ENCODE peak calls at places on chromosome 18, in five cellular contexts. One of them, this sample, is unnamed.

GRCh38 chr18:49030692-49031443 is 80.1 kb upstream of the SMAD7 start:
- DNase-seq in epithelial cell of esophagus: no peak
- DNase-seq in HepG2: no peak
- DNase-seq in cardiac muscle cell: no peak
- DNase-seq in Peyer's patch: no peak
- DNase-seq in this sample: no peak

GRCh38 chr18:43422483-43422882 is 145.2 kb upstream of the SYT4 start:
- DNase-seq in Peyer's patch: no peak
- DNase-seq in cardiac muscle cell: peak
- DNase-seq in HepG2: no peak
- DNase-seq in epithelial cell of esophagus: peak
- DNase-seq in this sample: no peak

GRCh38 chr18:49161627-49162026 is 210.9 kb upstream of the SMAD7 start:
- DNase-seq in Peyer's patch: no peak
- DNase-seq in HepG2: no peak
- DNase-seq in epithelial cell of esophagus: no peak
- DNase-seq in cardiac muscle cell: no peak
- DNase-seq in this sample: no peak

GRCh38 chr18:21910906-21911305 is 170.3 kb downstream of the MIB1 start:
- DNase-seq in HepG2: no peak
- DNase-seq in Peyer's patch: no peak
- DNase-seq in epithelial cell of esophagus: no peak
- DNase-seq in cardiac muscle cell: no peak
- DNase-seq in this sample: no peak

GRCh38 chr18:21904856-21905255 is 164.3 kb downstream of the MIB1 start:
- DNase-seq in Peyer's patch: no peak
- DNase-seq in epithelial cell of esophagus: no peak
- DNase-seq in HepG2: no peak
- DNase-seq in cardiac muscle cell: no peak
- DNase-seq in this sample: no peak

GRCh38 chr18:49529596-49529995 is 32.3 kb upstream of the LIPG start:
- DNase-seq in epithelial cell of esophagus: no peak
- DNase-seq in cardiac muscle cell: no peak
- DNase-seq in Peyer's patch: no peak
- DNase-seq in HepG2: no peak
- DNase-seq in this sample: no peak

GRCh38 chr18:41324934-41325333 is 630.1 kb upstream of the PIK3C3 start:
- DNase-seq in Peyer's patch: no peak
- DNase-seq in HepG2: no peak
- DNase-seq in epithelial cell of esophagus: peak
- DNase-seq in cardiac muscle cell: no peak
- DNase-seq in this sample: no peak

GRCh38 chr18:26386002-26386401 is 159.8 kb downstream of the TAF4B start:
- DNase-seq in epithelial cell of esophagus: peak
- DNase-seq in HepG2: peak
- DNase-seq in Peyer's patch: no peak
- DNase-seq in cardiac muscle cell: peak
- DNase-seq in this sample: no peak

GRCh38 chr18:45521777-45522176 is 93.5 kb upstream of the SLC14A2 start:
- DNase-seq in epithelial cell of esophagus: peak
- DNase-seq in HepG2: no peak
- DNase-seq in Peyer's patch: no peak
- DNase-seq in cardiac muscle cell: no peak
- DNase-seq in this sample: no peak

GRCh38 chr18:31302991-31303390 is 15.0 kb upstream of the DSG1 start:
- DNase-seq in cardiac muscle cell: no peak
- DNase-seq in epithelial cell of esophagus: peak
- DNase-seq in HepG2: peak
- DNase-seq in Peyer's patch: no peak
- DNase-seq in this sample: no peak

GRCh38 chr18:8303151-8303770 is 306.0 kb upstream of the RAB12 start:
- DNase-seq in Peyer's patch: no peak
- DNase-seq in epithelial cell of esophagus: no peak
- DNase-seq in HepG2: no peak
- DNase-seq in cardiac muscle cell: no peak
- DNase-seq in this sample: no peak

GRCh38 chr18:80136679-80137078 is 27.6 kb downstream of the ADNP2 start:
- DNase-seq in Peyer's patch: no peak
- DNase-seq in cardiac muscle cell: no peak
- DNase-seq in epithelial cell of esophagus: no peak
- DNase-seq in HepG2: no peak
- DNase-seq in this sample: no peak

GRCh38 chr18:36828630-36829361 is at the start of the genes KIAA1328 and TPGS2:
- DNase-seq in HepG2: peak
- DNase-seq in Peyer's patch: peak
- DNase-seq in cardiac muscle cell: peak
- DNase-seq in epithelial cell of esophagus: peak
- DNase-seq in this sample: peak

GRCh38 chr18:13165636-13166423 is 52.7 kb upstream of the LDLRAD4 start:
- DNase-seq in cardiac muscle cell: no peak
- DNase-seq in HepG2: no peak
- DNase-seq in epithelial cell of esophagus: no peak
- DNase-seq in Peyer's patch: no peak
- DNase-seq in this sample: no peak

GRCh38 chr18:37524546-37525301 is 40.9 kb downstream of the CELF4 start:
- DNase-seq in HepG2: no peak
- DNase-seq in cardiac muscle cell: peak
- DNase-seq in Peyer's patch: no peak
- DNase-seq in epithelial cell of esophagus: no peak
- DNase-seq in this sample: no peak

GRCh38 chr18:56913970-56914369 is 232.9 kb upstream of the BOD1L2 start:
- DNase-seq in HepG2: no peak
- DNase-seq in epithelial cell of esophagus: no peak
- DNase-seq in Peyer's patch: no peak
- DNase-seq in cardiac muscle cell: no peak
- DNase-seq in this sample: no peak

GRCh38 chr18:59715966-59716369 is 18.7 kb upstream of the CCBE1 start:
- DNase-seq in Peyer's patch: no peak
- DNase-seq in cardiac muscle cell: no peak
- DNase-seq in epithelial cell of esophagus: peak
- DNase-seq in HepG2: no peak
- DNase-seq in this sample: no peak

GRCh38 chr18:7512326-7512725 is 54.8 kb upstream of the PTPRM start:
- DNase-seq in HepG2: no peak
- DNase-seq in Peyer's patch: no peak
- DNase-seq in cardiac muscle cell: no peak
- DNase-seq in epithelial cell of esophagus: peak
- DNase-seq in this sample: no peak

GRCh38 chr18:47203626-47204464 is 27.7 kb upstream of the IER3IP1 start:
- DNase-seq in HepG2: no peak
- DNase-seq in Peyer's patch: no peak
- DNase-seq in cardiac muscle cell: peak
- DNase-seq in epithelial cell of esophagus: no peak
- DNase-seq in this sample: no peak

DNA sequence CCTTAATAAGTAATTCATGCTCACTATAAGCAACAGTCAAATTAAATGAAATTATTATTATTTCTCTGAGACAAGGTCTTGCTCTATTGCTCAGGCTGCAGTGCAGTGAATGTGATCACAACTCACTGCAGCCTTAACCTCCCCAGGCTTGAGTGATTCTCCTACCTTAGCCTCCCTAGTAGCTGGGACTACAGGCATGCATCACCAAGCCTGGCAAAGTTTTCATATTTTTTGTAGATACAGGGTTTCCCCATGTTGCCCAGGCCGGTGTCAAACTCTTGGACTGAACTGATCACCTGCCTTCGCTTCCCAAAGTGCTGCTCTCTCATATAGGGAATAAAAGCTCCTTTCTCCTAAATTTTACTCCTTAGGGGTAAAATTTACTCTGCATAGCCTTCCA is 74.9 kb upstream of the GAREM1 start:
- DNase-seq in cardiac muscle cell: no peak
- DNase-seq in epithelial cell of esophagus: no peak
- DNase-seq in Peyer's patch: no peak
- DNase-seq in HepG2: no peak
- DNase-seq in this sample: no peak
- H3K4me3 ChIP-seq in cardiac muscle cell: no peak
- H3K4me3 ChIP-seq in epithelial cell of esophagus: no peak
- H3K4me3 ChIP-seq in Peyer's patch: no peak
- H3K4me3 ChIP-seq in HepG2: no peak
- H3K4me3 ChIP-seq in this sample: no peak

GRCh38 chr18:75687626-75688025 is 260.1 kb upstream of the SMIM21 start:
- DNase-seq in HepG2: no peak
- DNase-seq in epithelial cell of esophagus: no peak
- DNase-seq in cardiac muscle cell: no peak
- DNase-seq in Peyer's patch: no peak
- DNase-seq in this sample: no peak
- H3K4me3 ChIP-seq in HepG2: no peak
- H3K4me3 ChIP-seq in epithelial cell of esophagus: no peak
- H3K4me3 ChIP-seq in cardiac muscle cell: no peak
- H3K4me3 ChIP-seq in Peyer's patch: no peak
- H3K4me3 ChIP-seq in this sample: no peak

GRCh38 chr18:63315879-63316278 is 3.7 kb downstream of the BCL2 start:
- DNase-seq in HepG2: no peak
- DNase-seq in cardiac muscle cell: no peak
- DNase-seq in epithelial cell of esophagus: no peak
- DNase-seq in Peyer's patch: no peak
- DNase-seq in this sample: no peak
- H3K4me3 ChIP-seq in HepG2: no peak
- H3K4me3 ChIP-seq in cardiac muscle cell: no peak
- H3K4me3 ChIP-seq in epithelial cell of esophagus: no peak
- H3K4me3 ChIP-seq in Peyer's patch: no peak
- H3K4me3 ChIP-seq in this sample: no peak

DNA sequence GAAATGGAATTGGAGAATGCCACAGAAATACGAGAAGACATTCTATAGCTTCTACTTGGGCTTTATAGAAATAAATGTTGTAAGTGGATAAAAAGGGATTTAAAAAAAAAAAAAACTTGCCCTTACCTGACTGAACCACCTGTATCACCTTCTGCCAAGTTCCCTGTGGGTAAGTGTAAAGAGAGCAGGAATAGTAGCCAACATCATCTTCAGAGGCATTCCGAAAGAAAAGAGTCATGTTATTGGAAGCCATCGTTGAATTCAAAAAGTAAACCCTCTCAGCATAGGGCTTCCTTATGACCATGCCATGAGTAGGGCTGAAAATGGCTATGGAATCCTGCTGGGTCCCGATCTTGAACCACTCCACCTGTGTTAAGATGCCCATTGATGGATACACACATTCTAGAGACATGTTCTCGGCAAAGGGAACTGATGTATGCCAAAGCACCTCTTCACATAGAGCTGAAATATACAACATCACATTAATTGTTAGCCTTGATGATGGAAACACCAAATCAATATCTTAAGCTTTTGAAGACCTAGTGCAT is 991 bp downstream of the CD226 start:
- DNase-seq in HepG2: no peak
- DNase-seq in Peyer's patch: no peak
- DNase-seq in epithelial cell of esophagus: no peak
- DNase-seq in cardiac muscle cell: no peak
- DNase-seq in this sample: no peak
- H3K4me3 ChIP-seq in HepG2: no peak
- H3K4me3 ChIP-seq in Peyer's patch: no peak
- H3K4me3 ChIP-seq in epithelial cell of esophagus: no peak
- H3K4me3 ChIP-seq in cardiac muscle cell: no peak
- H3K4me3 ChIP-seq in this sample: no peak

DNA sequence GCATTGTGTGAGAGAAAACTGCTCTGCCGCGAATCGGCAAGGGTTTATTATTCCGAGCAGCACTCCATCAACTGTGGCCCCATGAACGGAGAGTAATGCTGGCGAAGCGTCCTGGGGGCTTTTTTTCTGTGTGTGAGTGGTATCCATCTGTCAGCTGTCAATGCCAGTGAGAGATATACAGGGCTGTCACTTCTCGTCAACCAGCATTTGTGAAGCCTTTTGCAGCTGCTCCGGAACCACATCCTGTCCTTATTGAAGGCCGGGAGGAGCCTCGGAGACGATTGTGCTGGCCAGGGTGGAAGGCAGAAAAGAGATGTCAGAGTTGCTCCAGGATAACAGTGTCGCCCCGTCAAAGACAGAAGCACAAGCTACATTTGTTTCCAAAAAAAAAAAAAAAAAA is 356.9 kb upstream of the SMIM21 start:
- DNase-seq in epithelial cell of esophagus: no peak
- DNase-seq in cardiac muscle cell: no peak
- DNase-seq in Peyer's patch: no peak
- DNase-seq in HepG2: no peak
- DNase-seq in this sample: no peak
- H3K4me3 ChIP-seq in epithelial cell of esophagus: no peak
- H3K4me3 ChIP-seq in cardiac muscle cell: no peak
- H3K4me3 ChIP-seq in Peyer's patch: no peak
- H3K4me3 ChIP-seq in HepG2: no peak
- H3K4me3 ChIP-seq in this sample: no peak

GRCh38 chr18:74450626-74451025 is 6.5 kb downstream of the DIPK1C start:
- DNase-seq in cardiac muscle cell: no peak
- DNase-seq in Peyer's patch: no peak
- DNase-seq in HepG2: no peak
- DNase-seq in epithelial cell of esophagus: no peak
- DNase-seq in this sample: no peak
- H3K4me3 ChIP-seq in cardiac muscle cell: no peak
- H3K4me3 ChIP-seq in Peyer's patch: no peak
- H3K4me3 ChIP-seq in HepG2: no peak
- H3K4me3 ChIP-seq in epithelial cell of esophagus: no peak
- H3K4me3 ChIP-seq in this sample: no peak

GRCh38 chr18:76592096-76592495 is 97.1 kb upstream of the ZNF516 start:
- DNase-seq in HepG2: no peak
- DNase-seq in epithelial cell of esophagus: no peak
- DNase-seq in cardiac muscle cell: no peak
- DNase-seq in Peyer's patch: no peak
- DNase-seq in this sample: no peak

GRCh38 chr18:76587147-76587885 is 92.3 kb upstream of the ZNF516 start:
- DNase-seq in HepG2: no peak
- DNase-seq in epithelial cell of esophagus: no peak
- DNase-seq in cardiac muscle cell: no peak
- DNase-seq in Peyer's patch: no peak
- DNase-seq in this sample: no peak

GRCh38 chr18:76589866-76590265 is 94.8 kb upstream of the ZNF516 start:
- DNase-seq in HepG2: no peak
- DNase-seq in cardiac muscle cell: no peak
- DNase-seq in epithelial cell of esophagus: no peak
- DNase-seq in Peyer's patch: no peak
- DNase-seq in this sample: no peak

GRCh38 chr18:76588591-76589303 is 93.7 kb upstream of the ZNF516 start:
- DNase-seq in HepG2: no peak
- DNase-seq in cardiac muscle cell: peak
- DNase-seq in epithelial cell of esophagus: peak
- DNase-seq in Peyer's patch: no peak
- DNase-seq in this sample: no peak

GRCh38 chr18:76589309-76589708 is 94.3 kb upstream of the ZNF516 start:
- DNase-seq in cardiac muscle cell: no peak
- DNase-seq in HepG2: no peak
- DNase-seq in Peyer's patch: no peak
- DNase-seq in epithelial cell of esophagus: no peak
- DNase-seq in this sample: no peak
- H3K4me3 ChIP-seq in cardiac muscle cell: no peak
- H3K4me3 ChIP-seq in HepG2: no peak
- H3K4me3 ChIP-seq in Peyer's patch: no peak
- H3K4me3 ChIP-seq in epithelial cell of esophagus: no peak
- H3K4me3 ChIP-seq in this sample: peak